ENCODE peak calls at places on chromosomes 11 and 22, in four cellular contexts. K, B, M and G are unnamed samples.

GRCh38 chr11:69284081-69284511 is 9.9 kb upstream of the MYEOV start:
- DNase-seq in B (no peak), M (no peak), K (no peak), G (no peak)

GRCh38 chr11:111325259-111325658 is 26.9 kb downstream of the POU2AF3 start:
- DNase-seq in M (no peak), B (no peak), K (no peak), G (no peak)

GRCh38 chr11:4606231-4607015 is 1.6 kb downstream of the TRIM68 start:
- DNase-seq in K (no peak), B (no peak), M (peak; percentile 67), G (no peak)

GRCh38 chr11:117823941-117824420 is 563 bp downstream of the FXYD2 start:
- DNase-seq in K (peak; percentile 82), M (peak; percentile 88), B (no peak), G (peak; percentile 96)

GRCh38 chr11:117888140-117888561 is 11.7 kb upstream of the FXYD6 start:
- DNase-seq in K (no peak), B (no peak), M (no peak), G (no peak)

GRCh38 chr22:45429424-45429823 is 15.9 kb downstream of the RIBC2 start:
- DNase-seq in K (no peak), M (no peak), B (no peak), G (no peak)

GRCh38 chr11:77127969-77128691 is at the start of gene MYO7A:
- DNase-seq in B (peak; percentile 93), M (peak; percentile 55), K (peak; percentile 73), G (no peak)

GRCh38 chr22:17888855-17889254 is 114.6 kb upstream of the BID start:
- DNase-seq in M (peak; percentile 49), K (no peak), B (peak; percentile 58), G (no peak)

GRCh38 chr11:62025429-62026105 is 58.1 kb upstream of the FTH1 start:
- DNase-seq in K (peak; percentile 71), M (peak; percentile 100), B (no peak), G (no peak)

GRCh38 chr11:128802358-128802981 is 64.6 kb downstream of the KCNJ1 start:
- DNase-seq in K (no peak), M (peak; percentile 42), B (peak; percentile 47), G (no peak)

GRCh38 chr22:28899199-28899853 is 16.0 kb downstream of the ZNRF3 start:
- DNase-seq in B (no peak), K (no peak), M (no peak), G (peak; percentile 88)

GRCh38 chr11:10777393-10777793 is 26.3 kb downstream of the CTR9 start:
- DNase-seq in K (no peak), M (no peak), B (no peak), G (no peak)

GRCh38 chr22:45529966-45530575 is 27.4 kb downstream of the FBLN1 start:
- DNase-seq in M (no peak), B (no peak), K (no peak), G (no peak)

GRCh38 chr11:46050065-46050464 is 71.2 kb downstream of the PHF21A start:
- DNase-seq in K (no peak), B (peak; percentile 91), M (peak; percentile 86), G (no peak)

GRCh38 chr11:69356703-69357457 is 62.9 kb downstream of the MYEOV start:
- DNase-seq in B (no peak), M (no peak), K (no peak), G (no peak)

GRCh38 chr11:122105009-122105828 is 10.8 kb downstream of the BLID start:
- DNase-seq in B (no peak), K (no peak), M (no peak), G (no peak)

GRCh38 chr11:11349051-11349450 is 4.0 kb downstream of the CSNK2A3 start:
- DNase-seq in M (peak; percentile 39), K (no peak), B (no peak), G (no peak)

GRCh38 chr22:47173535-47174021 is 411.1 kb downstream of the TBC1D22A start:
- DNase-seq in B (no peak), M (no peak), K (peak; percentile 12), G (no peak)

GRCh38 chr11:44943118-44943517 is 7.6 kb downstream of the TP53I11 start:
- DNase-seq in B (no peak), M (no peak), K (no peak), G (no peak)

GRCh38 chr11:37333345-37333744 is 735.3 kb upstream of the RAG2 start:
- DNase-seq in K (no peak), M (no peak), B (no peak), G (no peak)

GRCh38 chr11:119567667-119568582 is 145.0 kb upstream of the THY1 start:
- DNase-seq in B (peak; percentile 57), K (no peak), M (peak; percentile 79), G (no peak)

GRCh38 chr11:71112454-71112853 is 139.9 kb downstream of the SHANK2 start:
- DNase-seq in B (no peak), K (no peak), M (no peak), G (no peak)

GRCh38 chr11:2674681-2675131 is 25.1 kb downstream of the KCNQ1OT1 start:
- DNase-seq in K (peak; percentile 11), M (no peak), B (no peak), G (no peak)

GRCh38 chr22:46068908-46069481 is 81.3 kb upstream of the PPARA start:
- DNase-seq in K (no peak), B (no peak), M (peak; percentile 39), G (peak; percentile 66)

GRCh38 chr11:61126266-61126665 is 24.0 kb downstream of the CD5 start:
- DNase-seq in M (peak; percentile 25), B (peak; percentile 26), K (no peak), G (no peak)

GRCh38 chr11:130180491-130180890 is 20.9 kb downstream of the ST14 start:
- DNase-seq in M (peak; percentile 16), B (no peak), K (no peak), G (no peak)

GRCh38 chr22:19763141-19764049 is 2.8 kb downstream of the TBX1 start:
- DNase-seq in K (no peak), B (no peak), M (no peak), G (no peak)

GRCh38 chr11:12859872-12860657 is 149.1 kb upstream of the RASSF10 start:
- DNase-seq in K (no peak), B (no peak), M (peak; percentile 45), G (no peak)

DNA sequence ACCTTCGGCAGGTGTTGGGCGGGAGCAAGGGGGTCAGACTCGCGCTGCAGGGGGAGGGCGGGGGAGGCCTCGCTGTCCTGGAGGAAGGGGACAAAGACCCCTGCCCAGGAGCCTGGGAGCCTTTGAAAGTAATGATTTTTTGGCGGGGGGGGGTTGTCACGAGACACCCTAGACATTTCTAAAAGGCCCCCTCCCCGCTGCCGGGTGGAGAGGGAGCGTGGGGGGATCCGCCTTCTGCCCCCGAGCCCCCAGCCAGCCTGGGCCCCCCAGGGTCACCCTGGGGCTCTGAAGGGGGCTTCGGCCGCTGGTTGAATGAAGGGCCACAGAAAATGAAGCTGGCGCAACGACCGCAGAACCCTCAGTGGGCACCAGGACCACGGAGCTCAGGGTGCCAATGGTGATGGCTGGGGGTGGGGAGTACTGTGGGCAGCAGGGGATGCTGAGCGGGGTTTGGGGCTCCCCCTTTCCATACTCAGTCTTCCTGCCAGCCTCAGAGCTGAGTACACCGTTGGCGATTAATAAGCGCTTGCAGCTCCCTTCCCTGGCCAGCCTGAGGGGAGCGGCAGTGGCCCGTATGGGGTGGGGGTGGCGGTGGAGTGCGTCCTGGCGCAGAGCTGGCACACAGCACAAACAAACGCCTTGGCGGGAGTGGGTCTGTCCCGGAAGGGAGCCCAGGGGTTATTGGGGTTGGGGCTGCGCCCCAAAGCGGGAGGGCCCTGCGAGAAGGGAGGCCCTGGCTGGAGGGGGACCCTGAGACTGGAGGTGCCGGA is 1.2 kb upstream of the DUSP8 start:
- DNase-seq in K (peak; percentile 42), B (no peak), M (no peak), G (no peak)
- H3K4me3 ChIP-seq in K (peak overlapping the region; percentile 61), B (peak overlapping the region; percentile 37), M (no peak overlapping the region), G (no peak overlapping the region)

GRCh38 chr11:73311394-73311869 is 3.4 kb downstream of the ARHGEF17 start:
- DNase-seq in K (no peak), M (no peak), B (no peak), G (no peak)
- H3K4me3 ChIP-seq in K (peak overlapping the region; percentile 65), M (peak overlapping the region; percentile 51), B (peak overlapping the region; percentile 17), G (no peak overlapping the region)

DNA sequence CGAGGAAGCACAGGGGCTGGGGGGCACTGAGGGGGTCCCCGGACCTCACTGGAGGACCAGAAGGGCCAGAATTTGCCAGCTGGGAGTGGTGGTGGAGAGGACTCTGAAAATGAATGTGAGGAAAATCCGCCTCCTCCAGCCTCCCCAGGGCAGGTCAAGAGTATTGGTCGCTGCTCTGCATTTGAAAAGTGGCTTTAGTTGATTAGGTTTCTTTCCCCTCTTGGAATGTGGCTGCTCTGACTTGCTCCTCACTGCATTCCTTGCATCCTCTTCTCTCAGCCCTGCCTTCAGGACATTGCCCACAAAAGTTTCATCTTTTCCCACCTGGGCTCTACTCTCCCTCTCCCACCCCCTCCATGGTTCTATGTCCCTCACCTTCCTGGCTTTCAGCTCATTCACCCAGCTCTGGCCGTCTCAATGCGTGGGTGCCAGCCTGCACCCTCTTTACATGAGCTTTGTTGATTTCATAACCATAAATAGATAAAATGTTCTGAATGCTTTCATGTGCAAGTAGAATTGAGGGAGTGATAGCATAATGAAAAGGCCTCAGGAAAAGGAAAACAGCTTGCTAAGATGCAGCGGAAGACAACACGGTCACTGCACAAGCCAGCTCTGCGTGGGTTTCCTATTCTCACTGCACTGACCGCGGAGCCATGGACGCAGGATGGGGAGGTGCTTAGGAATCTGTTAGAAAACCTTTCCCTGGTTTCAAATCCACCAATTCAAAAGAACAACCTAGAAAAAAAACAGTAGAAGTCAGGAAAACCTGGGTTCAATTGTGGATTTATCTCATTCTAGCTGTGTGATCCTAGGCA is 6.5 kb upstream of the NPAS4 start:
- DNase-seq in M (no peak), B (no peak), K (no peak), G (no peak)
- H3K4me3 ChIP-seq in M (no peak overlapping the region), B (no peak overlapping the region), K (no peak overlapping the region), G (no peak overlapping the region)

GRCh38 chr22:38870312-38870741 is 1.7 kb downstream of the CBX6 start:
- DNase-seq in M (peak; percentile 84), K (peak; percentile 89), B (peak; percentile 91), G (peak; percentile 90)
- H3K4me3 ChIP-seq in M (peak overlapping the region; percentile 68), K (peak overlapping the region; percentile 82), B (no peak overlapping the region), G (peak overlapping the region; percentile 93)

GRCh38 chr22:42340150-42340549 is 69.7 kb upstream of the TCF20 start:
- DNase-seq in K (no peak), B (no peak), M (no peak), G (no peak)
- H3K4me3 ChIP-seq in K (no peak overlapping the region), B (no peak overlapping the region), M (no peak overlapping the region), G (no peak overlapping the region)

DNA sequence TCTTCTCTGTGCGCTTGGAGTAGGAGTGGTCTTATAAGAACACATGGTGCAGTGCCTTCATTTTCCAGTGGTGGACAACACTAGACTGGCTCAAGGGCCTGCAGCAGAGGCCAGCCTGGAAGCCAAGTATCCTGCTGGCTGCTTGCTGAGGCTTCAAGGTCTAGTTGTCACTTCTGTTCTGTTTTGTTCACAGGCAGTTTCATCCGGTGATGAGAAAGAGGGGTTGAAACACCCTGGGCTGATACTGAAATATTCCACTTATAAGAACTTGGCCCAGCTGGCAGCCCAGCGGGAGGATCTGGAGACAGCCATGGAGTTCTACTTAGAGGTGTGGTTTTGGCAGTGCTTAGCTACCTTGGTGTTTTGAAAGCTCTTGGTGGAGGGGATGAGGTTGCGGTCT is 29.8 kb downstream of the CABIN1 start:
- DNase-seq in K (no peak), B (no peak), M (no peak), G (no peak)
- H3K4me3 ChIP-seq in K (no peak overlapping the region), B (no peak overlapping the region), M (no peak overlapping the region), G (no peak overlapping the region)

GRCh38 chr11:32392840-32393239 is 42.5 kb downstream of the WT1 start:
- DNase-seq in B (no peak), M (no peak), K (no peak), G (no peak)
- H3K4me3 ChIP-seq in B (no peak overlapping the region), M (no peak overlapping the region), K (no peak overlapping the region), G (peak overlapping the region; percentile 37)

GRCh38 chr11:57213282-57214086 is 23.6 kb downstream of the APLNR start:
- DNase-seq in M (peak; percentile 55), K (no peak), B (peak; percentile 50), G (peak; percentile 27)
- H3K4me3 ChIP-seq in M (no peak overlapping the region), K (no peak overlapping the region), B (no peak overlapping the region), G (no peak overlapping the region)